ENCODE peak calls at places on chromosomes 7 and 10, in nine cellular contexts. C is fibroblast of lung, Y is A549, T is PC-3, A is neural progenitor cell, X is IMR-90, P is HCT116, S is GM23248, F is OCI-LY7. O is an unnamed sample.

GRCh38 chr10:101843032-101843991 is at the start of gene KCNIP2:
- DNase-seq in C (no peak), Y (no peak), T (no peak), A (peak), X (no peak), P (no peak), S (no peak), F (peak), O (peak)

GRCh38 chr7:137501561-137501960 is 158.0 kb upstream of the PTN start:
- DNase-seq in C (no peak), Y (no peak), T (no peak), A (no peak), X (no peak), P (no peak), S (peak), F (no peak), O (no peak)

GRCh38 chr10:122521011-122521410 is 39.5 kb upstream of the DMBT1 start:
- DNase-seq in C (peak), Y (no peak), T (no peak), A (no peak), X (no peak), P (no peak), S (no peak), F (no peak), O (no peak)

GRCh38 chr7:35548291-35548690 is 146.6 kb downstream of the HERPUD2 start:
- DNase-seq in C (no peak), Y (no peak), T (no peak), A (no peak), X (no peak), P (no peak), S (no peak), F (no peak), O (no peak)

GRCh38 chr10:14822879-14823755 is 14.7 kb downstream of the CDNF start:
- DNase-seq in C (peak), Y (peak), T (peak), A (peak), X (peak), P (peak), S (peak), F (peak), O (peak)

GRCh38 chr7:322708-323111 is 32.7 kb downstream of the FOXL3 start:
- DNase-seq in C (no peak), Y (no peak), T (no peak), A (no peak), X (no peak), P (no peak), S (no peak), F (no peak), O (no peak)

GRCh38 chr10:126533644-126534043 is 136.8 kb downstream of the C10orf90 start:
- DNase-seq in C (no peak), Y (no peak), T (no peak), A (no peak), X (no peak), P (no peak), S (no peak), F (no peak), O (no peak)

GRCh38 chr7:16491148-16491547 is 25.6 kb upstream of the SOSTDC1 start:
- DNase-seq in C (no peak), Y (no peak), T (no peak), A (peak), X (no peak), P (no peak), S (no peak), F (no peak), O (no peak)

GRCh38 chr7:104656467-104656866 is 328.1 kb downstream of the LHFPL3 start:
- DNase-seq in C (no peak), Y (no peak), T (no peak), A (no peak), X (no peak), P (no peak), S (peak), F (no peak), O (no peak)

GRCh38 chr10:124639206-124639605 is 105.0 kb downstream of the FAM53B start:
- DNase-seq in C (no peak), Y (no peak), T (no peak), A (no peak), X (no peak), P (no peak), S (no peak), F (no peak), O (no peak)

GRCh38 chr10:71868192-71868697 is 17.2 kb upstream of the PSAP start:
- DNase-seq in C (peak), Y (peak), T (peak), A (no peak), X (peak), P (no peak), S (peak), F (peak), O (no peak)

GRCh38 chr10:24428410-24428782 is 219.5 kb downstream of the KIAA1217 start:
- DNase-seq in C (peak), Y (peak), T (peak), A (no peak), X (peak), P (peak), S (peak), F (no peak), O (no peak)

GRCh38 chr10:77073066-77073960 is 564.3 kb downstream of the KCNMA1 start:
- DNase-seq in C (peak), Y (no peak), T (no peak), A (no peak), X (peak), P (no peak), S (peak), F (no peak), O (no peak)

GRCh38 chr7:39540320-39540719 is 25.9 kb upstream of the YAE1 start:
- DNase-seq in C (no peak), Y (no peak), T (no peak), A (no peak), X (no peak), P (no peak), S (no peak), F (no peak), O (no peak)

GRCh38 chr10:32149257-32149955 is 93.2 kb upstream of the KIF5B start:
- DNase-seq in C (peak), Y (peak), T (peak), A (no peak), X (peak), P (peak), S (peak), F (no peak), O (no peak)

GRCh38 chr10:132508497-132509443 is 28.8 kb upstream of the INPP5A start:
- DNase-seq in C (no peak), Y (peak), T (no peak), A (no peak), X (no peak), P (no peak), S (no peak), F (no peak), O (no peak)

GRCh38 chr10:8306685-8307364 is 252.3 kb downstream of the GATA3 start:
- DNase-seq in C (no peak), Y (no peak), T (peak), A (no peak), X (no peak), P (no peak), S (no peak), F (no peak), O (peak)

GRCh38 chr7:1532456-1533254 is 2.2 kb downstream of the MAFK start:
- DNase-seq in C (peak), Y (peak), T (peak), A (no peak), X (peak), P (peak), S (peak), F (peak), O (no peak)

GRCh38 chr7:151237244-151238189 is 5.2 kb downstream of the CHPF2 start:
- DNase-seq in C (no peak), Y (no peak), T (no peak), A (no peak), X (no peak), P (no peak), S (no peak), F (no peak), O (no peak)

GRCh38 chr7:129389829-129390228 is 44.4 kb upstream of the STRIP2 start:
- DNase-seq in C (no peak), Y (no peak), T (no peak), A (no peak), X (no peak), P (no peak), S (no peak), F (no peak), O (no peak)

GRCh38 chr10:108454224-108454623 is 1289.7 kb upstream of the SORCS1 start:
- DNase-seq in C (no peak), Y (no peak), T (no peak), A (no peak), X (no peak), P (no peak), S (peak), F (no peak), O (no peak)

GRCh38 chr7:2165239-2165609 is 67.5 kb downstream of the MAD1L1 start:
- DNase-seq in C (no peak), Y (no peak), T (no peak), A (no peak), X (no peak), P (no peak), S (no peak), F (no peak), O (no peak)

GRCh38 chr7:80611779-80612178 is 26.7 kb upstream of the CD36 start:
- DNase-seq in C (peak), Y (peak), T (peak), A (no peak), X (peak), P (peak), S (peak), F (no peak), O (no peak)

GRCh38 chr7:21543528-21544302 is 876 bp downstream of the DNAH11 start:
- DNase-seq in C (peak), Y (no peak), T (peak), A (peak), X (no peak), P (no peak), S (peak), F (no peak), O (peak)

GRCh38 chr7:953547-954327 is 743 bp downstream of the ADAP1 start:
- DNase-seq in C (peak), Y (peak), T (peak), A (peak), X (peak), P (no peak), S (peak), F (no peak), O (peak)

GRCh38 chr10:9010931-9011670 is 956.6 kb downstream of the GATA3 start:
- DNase-seq in C (no peak), Y (no peak), T (no peak), A (no peak), X (no peak), P (no peak), S (no peak), F (no peak), O (no peak)

GRCh38 chr10:125231116-125231812 is 70.9 kb upstream of the CTBP2 start:
- DNase-seq in C (peak), Y (peak), T (peak), A (no peak), X (peak), P (peak), S (peak), F (no peak), O (peak)

GRCh38 chr10:61634711-61635110 is 28.0 kb upstream of the CABCOCO1 start:
- DNase-seq in C (peak), Y (no peak), T (no peak), A (no peak), X (peak), P (no peak), S (peak), F (no peak), O (no peak)

GRCh38 chr10:132539431-132539839 is 1.8 kb downstream of the INPP5A start:
- DNase-seq in C (no peak), Y (no peak), T (no peak), A (no peak), X (no peak), P (no peak), S (peak), F (no peak), O (no peak)

GRCh38 chr10:24826022-24826421 is 102.3 kb upstream of the ARHGAP21 start:
- DNase-seq in C (peak), Y (no peak), T (peak), A (no peak), X (peak), P (no peak), S (peak), F (no peak), O (no peak)

GRCh38 chr7:147483634-147484292 is 1106.8 kb upstream of the C7orf33 start:
- DNase-seq in C (peak), Y (no peak), T (peak), A (no peak), X (peak), P (no peak), S (peak), F (no peak), O (no peak)

GRCh38 chr7:157604661-157605381 is 268.0 kb downstream of the DNAJB6 start:
- DNase-seq in C (no peak), Y (no peak), T (no peak), A (no peak), X (no peak), P (no peak), S (no peak), F (no peak), O (no peak)

GRCh38 chr7:45187089-45187945 is 29.7 kb downstream of the RAMP3 start:
- DNase-seq in C (no peak), Y (no peak), T (no peak), A (no peak), X (no peak), P (no peak), S (no peak), F (no peak), O (no peak)

GRCh38 chr10:35412900-35413491 is 76.7 kb downstream of the CCNY start:
- DNase-seq in C (no peak), Y (no peak), T (peak), A (no peak), X (peak), P (no peak), S (peak), F (no peak), O (no peak)

GRCh38 chr7:44587843-44588711 is 6.0 kb upstream of the TMED4 start:
- DNase-seq in C (peak), Y (peak), T (peak), A (no peak), X (peak), P (peak), S (peak), F (peak), O (peak)

GRCh38 chr7:24912424-24912823 is 67.6 kb downstream of the OSBPL3 start:
- DNase-seq in C (no peak), Y (no peak), T (no peak), A (no peak), X (no peak), P (no peak), S (no peak), F (no peak), O (no peak)

GRCh38 chr7:24908757-24909156 is 71.2 kb downstream of the OSBPL3 start:
- DNase-seq in C (no peak), Y (no peak), T (no peak), A (no peak), X (no peak), P (no peak), S (no peak), F (no peak), O (no peak)

GRCh38 chr7:24910551-24911212 is 69.3 kb downstream of the OSBPL3 start:
- DNase-seq in C (no peak), Y (no peak), T (no peak), A (no peak), X (no peak), P (no peak), S (no peak), F (no peak), O (no peak)

GRCh38 chr7:24912874-24913514 is 67.0 kb downstream of the OSBPL3 start:
- DNase-seq in C (no peak), Y (no peak), T (no peak), A (no peak), X (no peak), P (no peak), S (no peak), F (no peak), O (no peak)

DNA sequence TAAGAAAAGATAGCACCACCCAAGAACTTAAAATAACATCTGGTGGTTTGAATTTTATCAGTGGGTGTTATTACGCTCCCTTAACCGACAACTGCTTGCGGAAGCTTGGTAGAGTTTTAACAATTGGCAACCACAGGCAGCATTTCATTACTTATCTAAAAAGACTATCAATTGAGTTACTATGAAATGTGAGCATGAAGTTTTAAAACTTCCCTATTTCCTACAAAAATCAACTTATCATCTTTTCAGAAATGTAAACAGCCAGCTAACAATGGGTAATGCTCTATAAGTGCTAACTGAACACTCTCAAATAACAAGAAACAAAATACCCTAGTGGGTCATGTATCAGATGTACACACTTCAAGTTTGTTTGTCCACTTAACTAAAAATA is 68.8 kb downstream of the OSBPL3 start:
- DNase-seq in C (no peak), Y (no peak), T (no peak), A (no peak), X (no peak), P (no peak), S (no peak), F (peak), O (no peak)
- H3K4me2 ChIP-seq in C (no peak), Y (no peak), T (no peak), A (no peak), X (no peak), P (no peak), S (no peak), F (peak), O (no peak)

GRCh38 chr7:139629392-139630082 is 106.1 kb downstream of the CLEC2L start:
- DNase-seq in C (no peak), Y (no peak), T (no peak), A (no peak), X (no peak), P (no peak), S (peak), F (no peak), O (no peak)

GRCh38 chr7:139635521-139636240 is 112.2 kb downstream of the CLEC2L start:
- DNase-seq in C (no peak), Y (no peak), T (no peak), A (peak), X (no peak), P (no peak), S (no peak), F (no peak), O (no peak)

GRCh38 chr7:139634087-139634486 is 110.6 kb downstream of the CLEC2L start:
- DNase-seq in C (no peak), Y (no peak), T (no peak), A (no peak), X (no peak), P (no peak), S (no peak), F (no peak), O (no peak)

GRCh38 chr7:139630643-139631519 is 107.4 kb downstream of the CLEC2L start:
- DNase-seq in C (no peak), Y (no peak), T (no peak), A (no peak), X (no peak), P (no peak), S (no peak), F (no peak), O (no peak)

GRCh38 chr7:139631520-139632031 is 108.1 kb downstream of the CLEC2L start:
- DNase-seq in C (no peak), Y (no peak), T (no peak), A (no peak), X (no peak), P (no peak), S (no peak), F (no peak), O (no peak)
- H3K4me2 ChIP-seq in C (no peak), Y (no peak), T (no peak), A (no peak), X (no peak), P (no peak), S (no peak), F (no peak), O (no peak)

DNA sequence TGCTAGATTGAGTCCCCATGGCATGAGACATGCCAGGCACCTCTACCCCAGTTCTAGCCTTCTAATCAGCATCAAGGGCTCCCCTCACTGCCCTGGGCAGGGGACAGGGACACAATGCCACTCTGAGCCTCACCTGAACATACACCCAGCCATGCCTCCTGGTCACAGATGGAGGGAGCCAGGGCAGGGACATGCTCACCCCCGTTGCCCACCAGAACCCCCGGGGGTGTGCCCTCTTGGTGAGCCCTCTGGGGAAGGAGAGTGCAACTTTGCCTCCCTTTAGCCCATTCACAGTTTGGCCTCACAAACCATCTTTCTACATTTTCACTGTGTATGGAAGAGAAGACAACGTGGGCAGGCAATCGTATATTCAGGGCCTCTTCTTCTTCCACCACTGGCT is 167.2 kb downstream of the LCOR start:
- DNase-seq in C (no peak), Y (no peak), T (no peak), A (no peak), X (no peak), P (no peak), S (no peak), F (no peak), O (no peak)
- H3K4me2 ChIP-seq in C (no peak), Y (no peak), T (no peak), A (no peak), X (no peak), P (no peak), S (no peak), F (no peak), O (no peak)

DNA sequence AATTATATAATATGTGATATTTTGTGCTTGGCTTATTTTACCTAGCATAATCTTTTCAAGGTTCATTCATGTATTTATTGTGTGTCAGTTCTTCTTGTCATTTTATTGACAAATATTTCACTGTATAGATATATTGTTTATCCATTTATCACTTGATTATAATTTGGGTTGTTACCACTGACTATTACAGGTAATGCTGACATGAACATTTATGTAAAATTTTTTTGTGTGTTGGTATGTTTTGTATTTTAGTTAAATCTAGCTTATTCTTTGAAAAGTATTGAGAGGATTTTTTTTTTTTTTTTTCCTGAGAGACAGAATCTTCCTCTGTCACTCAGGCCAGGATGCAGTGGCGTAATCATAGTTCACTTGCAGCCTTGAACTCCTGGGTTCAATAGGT is 107.7 kb downstream of the MAPK8 start:
- DNase-seq in C (no peak), Y (no peak), T (no peak), A (no peak), X (no peak), P (no peak), S (no peak), F (no peak), O (no peak)
- H3K4me2 ChIP-seq in C (no peak), Y (no peak), T (no peak), A (no peak), X (no peak), P (no peak), S (no peak), F (no peak), O (no peak)

GRCh38 chr7:24786306-24786705 is 29.0 kb upstream of the GSDME start:
- DNase-seq in C (no peak), Y (no peak), T (no peak), A (no peak), X (no peak), P (no peak), S (peak), F (no peak), O (no peak)
- H3K4me2 ChIP-seq in C (no peak), Y (peak), T (peak), A (no peak), X (no peak), P (peak), S (peak), F (no peak), O (no peak)

GRCh38 chr10:70743430-70743788 is 41.8 kb downstream of the TBATA start:
- DNase-seq in C (no peak), Y (no peak), T (no peak), A (no peak), X (no peak), P (no peak), S (no peak), F (no peak), O (no peak)
- H3K4me2 ChIP-seq in C (no peak), Y (no peak), T (no peak), A (no peak), X (no peak), P (no peak), S (no peak), F (no peak), O (no peak)

DNA sequence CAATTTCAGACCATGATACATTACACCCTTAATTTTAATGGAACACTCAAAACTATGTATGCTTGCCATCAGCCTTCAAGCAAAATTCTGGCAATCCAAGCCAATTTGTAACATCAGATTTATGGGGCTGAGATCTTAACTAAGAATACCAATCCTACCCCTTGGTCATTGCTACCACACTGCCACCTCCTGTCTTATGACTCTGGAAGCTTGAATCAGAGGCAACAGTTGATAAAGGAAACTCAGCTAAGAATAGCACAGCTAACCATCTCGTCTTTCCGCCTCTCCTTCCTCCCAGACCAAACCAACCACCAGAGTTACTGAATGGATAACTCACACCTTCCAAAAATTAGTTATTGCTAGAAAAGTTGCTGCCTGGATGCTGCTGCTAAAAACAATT is 7.4 kb downstream of the IGF2BP3 start:
- DNase-seq in C (peak), Y (peak), T (peak), A (no peak), X (peak), P (no peak), S (peak), F (peak), O (peak)
- H3K4me2 ChIP-seq in C (peak), Y (peak), T (peak), A (peak), X (peak), P (peak), S (no peak), F (peak), O (peak)